ENCODE peak calls at places on chromosomes 5 and 9, in ten cellular contexts. Z is Karpas-422, H is transverse colon, Y is mammary epithelial cell, G is OCI-LY7, V is heart left ventricle, B is heart right ventricle, T is dorsolateral prefrontal cortex, Q is psoas muscle, N is aorta. E is an unnamed sample.

GRCh38 chr5:159094745-159095144 is 5.0 kb downstream of the EBF1 start:
- DNase-seq in Z (peak), H (peak), Y (no peak), G (peak), V (peak), B (peak), T (no peak), Q (peak), N (peak), E (no peak)

GRCh38 chr9:4750021-4750673 is 9.1 kb upstream of the AK3 start:
- DNase-seq in Z (peak), H (no peak), Y (peak), G (peak), V (no peak), B (no peak), T (no peak), Q (no peak), N (no peak), E (no peak)

GRCh38 chr5:10635257-10635860 is 71.5 kb downstream of the ANKRD33B start:
- DNase-seq in Z (peak), H (no peak), Y (peak), G (peak), V (no peak), B (no peak), T (no peak), Q (no peak), N (no peak), E (no peak)

GRCh38 chr9:14962193-14962899 is 52.1 kb upstream of the FREM1 start:
- DNase-seq in Z (no peak), H (no peak), Y (peak), G (no peak), V (no peak), B (no peak), T (no peak), Q (no peak), N (no peak), E (no peak)

GRCh38 chr9:136996361-136997281 is at the start of gene CLIC3:
- DNase-seq in Z (peak), H (peak), Y (peak), G (peak), V (no peak), B (peak), T (no peak), Q (no peak), N (no peak), E (no peak)

GRCh38 chr5:127909078-127909477 is 174.5 kb upstream of the SLC12A2 start:
- DNase-seq in Z (peak), H (no peak), Y (peak), G (peak), V (no peak), B (no peak), T (no peak), Q (no peak), N (no peak), E (peak)

GRCh38 chr9:129139993-129140396 is 28.8 kb downstream of the PTPA start:
- DNase-seq in Z (peak), H (peak), Y (peak), G (peak), V (peak), B (peak), T (peak), Q (peak), N (peak), E (peak)

GRCh38 chr5:179599100-179599499 is 24.4 kb downstream of the HNRNPH1 start:
- DNase-seq in Z (no peak), H (no peak), Y (no peak), G (no peak), V (no peak), B (no peak), T (no peak), Q (no peak), N (no peak), E (no peak)

GRCh38 chr9:90343360-90343759 is 299.3 kb downstream of the DIRAS2 start:
- DNase-seq in Z (no peak), H (no peak), Y (peak), G (no peak), V (no peak), B (no peak), T (no peak), Q (no peak), N (no peak), E (no peak)

GRCh38 chr5:2904399-2904798 is 152.9 kb upstream of the IRX2 start:
- DNase-seq in Z (no peak), H (no peak), Y (no peak), G (no peak), V (no peak), B (no peak), T (no peak), Q (no peak), N (no peak), E (no peak)

GRCh38 chr9:116493183-116493582 is 193.9 kb upstream of the TRIM32 start:
- DNase-seq in Z (no peak), H (no peak), Y (no peak), G (no peak), V (no peak), B (no peak), T (no peak), Q (no peak), N (no peak), E (no peak)

GRCh38 chr9:96219615-96220257 is 82.2 kb downstream of the HSD17B3 start:
- DNase-seq in Z (no peak), H (peak), Y (peak), G (peak), V (peak), B (peak), T (peak), Q (peak), N (peak), E (peak)

GRCh38 chr5:164119806-164120440 is 614.5 kb downstream of the MAT2B start:
- DNase-seq in Z (no peak), H (no peak), Y (peak), G (no peak), V (no peak), B (no peak), T (no peak), Q (no peak), N (no peak), E (peak)

GRCh38 chr9:107587175-107587963 is 97.8 kb upstream of the KLF4 start:
- DNase-seq in Z (no peak), H (peak), Y (no peak), G (no peak), V (peak), B (peak), T (no peak), Q (peak), N (peak), E (no peak)

GRCh38 chr9:135215571-135216161 is 128.2 kb downstream of the OLFM1 start:
- DNase-seq in Z (no peak), H (no peak), Y (peak), G (no peak), V (peak), B (peak), T (no peak), Q (no peak), N (peak), E (no peak)

GRCh38 chr5:168179185-168179584 is 112.3 kb upstream of the WWC1 start:
- DNase-seq in Z (no peak), H (no peak), Y (no peak), G (no peak), V (no peak), B (no peak), T (no peak), Q (no peak), N (no peak), E (no peak)

GRCh38 chr9:108093773-108094675 is 604.5 kb upstream of the KLF4 start:
- DNase-seq in Z (peak), H (peak), Y (peak), G (no peak), V (no peak), B (no peak), T (no peak), Q (no peak), N (no peak), E (no peak)

GRCh38 chr9:16627967-16628366 is 242.5 kb downstream of the BNC2 start:
- DNase-seq in Z (no peak), H (no peak), Y (no peak), G (no peak), V (peak), B (no peak), T (no peak), Q (peak), N (no peak), E (no peak)

GRCh38 chr5:13866792-13867191 is 77.7 kb downstream of the DNAH5 start:
- DNase-seq in Z (peak), H (no peak), Y (peak), G (peak), V (no peak), B (peak), T (no peak), Q (no peak), N (no peak), E (no peak)

GRCh38 chr5:33711094-33711670 is 180.6 kb downstream of the ADAMTS12 start:
- DNase-seq in Z (no peak), H (no peak), Y (no peak), G (no peak), V (peak), B (no peak), T (no peak), Q (no peak), N (no peak), E (no peak)

GRCh38 chr5:71872465-71872864 is 153.4 kb downstream of the CARTPT start:
- DNase-seq in Z (no peak), H (no peak), Y (no peak), G (no peak), V (no peak), B (no peak), T (no peak), Q (no peak), N (no peak), E (no peak)

GRCh38 chr9:108142504-108143201 is 653.1 kb upstream of the KLF4 start:
- DNase-seq in Z (no peak), H (peak), Y (no peak), G (no peak), V (peak), B (peak), T (peak), Q (peak), N (peak), E (no peak)

GRCh38 chr9:128203024-128203841 is at the start of gene DNM1:
- DNase-seq in Z (peak), H (peak), Y (peak), G (peak), V (peak), B (peak), T (no peak), Q (peak), N (peak), E (no peak)

GRCh38 chr5:147578228-147579024 is 68.6 kb upstream of the DPYSL3 start:
- DNase-seq in Z (peak), H (no peak), Y (peak), G (peak), V (no peak), B (no peak), T (no peak), Q (no peak), N (no peak), E (no peak)

GRCh38 chr5:7094626-7095025 is 301.3 kb upstream of the ADCY2 start:
- DNase-seq in Z (peak), H (no peak), Y (no peak), G (peak), V (no peak), B (no peak), T (no peak), Q (no peak), N (no peak), E (peak)

GRCh38 chr5:43274435-43275114 is 38.6 kb downstream of the HMGCS1 start:
- DNase-seq in Z (no peak), H (no peak), Y (no peak), G (no peak), V (no peak), B (no peak), T (no peak), Q (no peak), N (no peak), E (no peak)

GRCh38 chr9:128416014-128416413 is 4.6 kb upstream of the CERCAM start:
- DNase-seq in Z (no peak), H (no peak), Y (no peak), G (no peak), V (no peak), B (no peak), T (no peak), Q (no peak), N (no peak), E (no peak)

GRCh38 chr9:111477677-111478076 is 6.5 kb downstream of the ECPAS start:
- DNase-seq in Z (no peak), H (no peak), Y (no peak), G (no peak), V (no peak), B (no peak), T (no peak), Q (no peak), N (no peak), E (no peak)

DNA sequence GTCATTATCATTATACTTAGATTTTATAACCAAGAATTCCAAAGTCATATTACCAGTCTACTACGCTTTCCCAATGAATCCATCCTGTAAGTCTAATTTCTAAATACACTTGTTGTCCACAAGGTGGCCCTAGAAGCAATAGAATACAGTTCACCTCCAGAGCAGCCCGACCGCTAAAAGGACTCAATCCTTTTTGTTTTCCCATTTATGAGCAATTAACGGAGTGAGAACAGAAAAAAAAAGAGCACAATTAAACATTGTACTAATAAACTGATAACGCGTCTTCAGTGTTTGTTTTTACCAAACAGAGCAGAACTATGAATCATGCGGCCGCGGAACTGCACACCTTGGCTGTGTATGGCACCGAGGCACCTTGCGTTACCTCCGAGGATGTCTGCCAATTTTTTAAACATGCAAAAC is 160.7 kb upstream of the DAPK1 start:
- DNase-seq in Z (peak), H (no peak), Y (peak), G (peak), V (no peak), B (no peak), T (no peak), Q (no peak), N (no peak), E (no peak)
- H3K4me3 ChIP-seq in Z (no peak), H (peak), Y (peak), G (no peak), V (peak), B (peak), T (peak), Q (peak), N (peak), E (no peak)

DNA sequence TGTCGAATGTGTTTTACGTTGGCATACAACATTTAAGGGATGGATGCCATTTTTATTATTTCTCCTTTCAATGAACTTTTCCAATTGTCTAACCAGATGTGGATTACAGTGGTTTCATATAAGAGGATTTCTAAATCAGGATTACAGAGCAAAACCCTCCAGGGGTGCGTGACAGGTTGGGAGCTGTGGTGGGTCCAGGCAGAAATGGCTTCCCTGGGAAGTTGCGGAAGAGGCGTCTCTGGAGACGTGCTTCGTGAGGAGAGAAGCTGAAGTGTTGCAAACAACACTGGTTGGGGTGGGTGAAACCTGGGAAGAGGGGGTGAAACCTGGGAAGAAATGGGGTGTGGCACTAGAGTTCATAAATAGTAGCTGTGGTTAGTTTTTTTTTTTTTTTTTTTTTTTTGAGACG is 4.5 kb upstream of the RPL26L1 start:
- DNase-seq in Z (no peak), H (no peak), Y (no peak), G (no peak), V (no peak), B (no peak), T (no peak), Q (no peak), N (no peak), E (no peak)
- H3K27ac ChIP-seq in Z (no peak), H (peak), Y (no peak), G (no peak), V (no peak), B (no peak), T (no peak), Q (no peak), N (peak), E (no peak)

GRCh38 chr9:130660326-130660682 is 4.1 kb upstream of the PRDM12 start:
- DNase-seq in Z (no peak), H (no peak), Y (no peak), G (no peak), V (no peak), B (no peak), T (no peak), Q (no peak), N (no peak), E (no peak)
- H3K4me3 ChIP-seq in Z (no peak), H (peak), Y (no peak), G (no peak), V (peak), B (peak), T (peak), Q (peak), N (peak), E (peak)

DNA sequence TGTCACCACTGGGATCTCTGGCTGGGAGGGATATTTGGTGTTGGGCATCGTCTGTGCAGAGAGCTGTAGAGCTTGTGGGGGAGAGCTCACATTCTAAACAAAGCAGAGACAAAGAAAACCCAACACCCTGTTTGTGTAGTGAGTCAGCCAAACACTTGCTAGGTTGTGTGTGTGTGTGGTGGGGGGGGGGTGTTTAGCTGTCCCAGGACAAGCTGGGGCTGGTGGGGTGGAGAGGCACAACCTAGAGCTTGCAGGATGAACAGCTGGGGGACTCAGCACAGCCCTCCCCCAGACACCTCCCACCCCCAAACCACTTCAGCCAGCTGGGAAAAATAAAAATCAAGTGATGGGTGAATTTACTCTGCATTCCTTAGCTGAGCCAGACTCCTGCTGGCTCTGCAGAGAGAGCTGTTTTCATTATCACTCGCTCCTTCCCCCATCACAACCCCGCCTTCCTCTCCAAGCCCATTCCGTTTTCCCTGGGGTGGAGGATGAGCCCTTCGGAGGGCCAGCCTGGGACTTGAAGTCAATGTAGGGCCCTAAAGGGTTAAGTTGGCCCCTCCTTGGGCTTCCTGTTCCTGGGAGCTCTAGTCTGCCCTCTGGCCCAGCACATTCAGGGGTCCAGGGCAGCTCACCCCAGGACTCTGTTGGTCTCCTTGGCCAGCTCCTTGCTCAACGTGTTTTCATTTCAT is 2.6 kb downstream of the OLFML2A start:
- DNase-seq in Z (peak), H (no peak), Y (peak), G (no peak), V (no peak), B (no peak), T (peak), Q (no peak), N (peak), E (no peak)
- H3K27ac ChIP-seq in Z (no peak), H (peak), Y (no peak), G (no peak), V (peak), B (no peak), T (peak), Q (no peak), N (no peak), E (no peak)

GRCh38 chr9:37007295-37007694 is 26.8 kb downstream of the PAX5 start:
- DNase-seq in Z (no peak), H (no peak), Y (no peak), G (no peak), V (no peak), B (no peak), T (no peak), Q (no peak), N (no peak), E (no peak)

GRCh38 chr9:37011530-37011929 is 22.5 kb downstream of the PAX5 start:
- DNase-seq in Z (no peak), H (no peak), Y (no peak), G (peak), V (no peak), B (no peak), T (no peak), Q (no peak), N (no peak), E (no peak)

GRCh38 chr9:37005517-37006140 is 28.4 kb downstream of the PAX5 start:
- DNase-seq in Z (peak), H (no peak), Y (no peak), G (no peak), V (no peak), B (no peak), T (no peak), Q (no peak), N (no peak), E (no peak)

GRCh38 chr9:37010976-37011375 is 23.1 kb downstream of the PAX5 start:
- DNase-seq in Z (no peak), H (no peak), Y (no peak), G (no peak), V (no peak), B (no peak), T (no peak), Q (no peak), N (no peak), E (no peak)

DNA sequence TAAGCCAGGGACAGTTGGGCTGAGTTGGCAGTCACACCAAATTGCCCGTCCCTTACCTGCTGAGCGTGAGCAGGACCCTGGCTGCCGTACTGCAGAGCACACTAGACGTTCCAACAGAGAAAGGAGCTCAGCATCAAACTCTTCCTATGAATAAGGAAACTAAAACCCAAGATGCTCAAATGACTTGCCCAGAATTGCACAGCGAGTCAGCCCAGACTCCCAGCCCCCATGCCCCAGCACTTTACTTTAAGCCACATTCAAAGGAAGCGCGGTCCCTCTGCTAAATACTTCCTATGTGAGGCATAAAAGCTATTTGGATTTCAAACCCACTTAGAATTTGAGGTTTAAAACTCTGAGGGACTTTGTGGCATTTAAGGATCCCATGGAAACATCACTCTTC is 23.9 kb downstream of the PAX5 start:
- DNase-seq in Z (no peak), H (no peak), Y (no peak), G (no peak), V (no peak), B (no peak), T (no peak), Q (no peak), N (no peak), E (no peak)
- H3K4me3 ChIP-seq in Z (no peak), H (no peak), Y (no peak), G (peak), V (no peak), B (no peak), T (no peak), Q (no peak), N (no peak), E (no peak)

GRCh38 chr5:75885849-75886596 is 168.8 kb upstream of the POC5 start:
- DNase-seq in Z (peak), H (no peak), Y (no peak), G (no peak), V (no peak), B (no peak), T (no peak), Q (no peak), N (no peak), E (no peak)

GRCh38 chr5:75886706-75887105 is 169.5 kb upstream of the POC5 start:
- DNase-seq in Z (no peak), H (no peak), Y (peak), G (no peak), V (no peak), B (no peak), T (no peak), Q (no peak), N (no peak), E (no peak)

GRCh38 chr5:75890546-75890945 is 173.3 kb upstream of the POC5 start:
- DNase-seq in Z (no peak), H (no peak), Y (peak), G (no peak), V (no peak), B (no peak), T (no peak), Q (no peak), N (no peak), E (no peak)

GRCh38 chr5:75891020-75891419 is 173.8 kb upstream of the POC5 start:
- DNase-seq in Z (no peak), H (no peak), Y (no peak), G (no peak), V (no peak), B (no peak), T (no peak), Q (no peak), N (no peak), E (no peak)

GRCh38 chr5:75885321-75885720 is 168.1 kb upstream of the POC5 start:
- DNase-seq in Z (no peak), H (no peak), Y (no peak), G (no peak), V (no peak), B (no peak), T (no peak), Q (no peak), N (no peak), E (no peak)
- H3K27ac ChIP-seq in Z (no peak), H (no peak), Y (no peak), G (no peak), V (no peak), B (no peak), T (no peak), Q (no peak), N (no peak), E (no peak)

E was measured in iPS DF 6.9.